ENCODE peak calls at places on chromosomes 13 and 19, in five cellular contexts. One of them, this sample, is unnamed. For H3K4me1, the result is how much of the 10 kb centered on the place peaks cover.

GRCh38 chr13:101691326-101691725 is 238.9 kb downstream of the ITGBL1 start:
- DNase-seq in neural progenitor cell: no peak
- DNase-seq in breast epithelium: no peak
- DNase-seq in PC-3: peak
- DNase-seq in body of pancreas: no peak
- DNase-seq in this sample: no peak

GRCh38 chr19:33472696-33473624 is 48.6 kb downstream of the PEPD start:
- DNase-seq in neural progenitor cell: no peak
- DNase-seq in breast epithelium: no peak
- DNase-seq in PC-3: peak
- DNase-seq in body of pancreas: no peak
- DNase-seq in this sample: no peak

GRCh38 chr13:82115391-82115790 is 1766.9 kb downstream of the SLITRK1 start:
- DNase-seq in neural progenitor cell: no peak
- DNase-seq in breast epithelium: no peak
- DNase-seq in PC-3: no peak
- DNase-seq in body of pancreas: no peak
- DNase-seq in this sample: no peak

GRCh38 chr19:45884682-45885555 is 1.0 kb downstream of the IRF2BP1 start:
- DNase-seq in neural progenitor cell: peak
- DNase-seq in breast epithelium: peak
- DNase-seq in PC-3: no peak
- DNase-seq in body of pancreas: no peak
- DNase-seq in this sample: no peak

GRCh38 chr19:48636859-48637448 is at the start of gene DBP:
- DNase-seq in neural progenitor cell: no peak
- DNase-seq in breast epithelium: peak
- DNase-seq in PC-3: peak
- DNase-seq in body of pancreas: peak
- DNase-seq in this sample: peak

GRCh38 chr13:99949657-99950413 is 21.7 kb downstream of the ZIC5 start:
- DNase-seq in neural progenitor cell: no peak
- DNase-seq in breast epithelium: no peak
- DNase-seq in PC-3: no peak
- DNase-seq in body of pancreas: no peak
- DNase-seq in this sample: no peak

GRCh38 chr13:93977986-93978385 is 501.5 kb downstream of the DCT start:
- DNase-seq in neural progenitor cell: no peak
- DNase-seq in breast epithelium: no peak
- DNase-seq in PC-3: no peak
- DNase-seq in body of pancreas: no peak
- DNase-seq in this sample: no peak

GRCh38 chr19:33467851-33468250 is 53.7 kb downstream of the PEPD start:
- DNase-seq in neural progenitor cell: no peak
- DNase-seq in breast epithelium: no peak
- DNase-seq in PC-3: no peak
- DNase-seq in body of pancreas: no peak
- DNase-seq in this sample: no peak

GRCh38 chr13:99392126-99392805 is 85.1 kb upstream of the GPR183 start:
- DNase-seq in neural progenitor cell: no peak
- DNase-seq in breast epithelium: no peak
- DNase-seq in PC-3: no peak
- DNase-seq in body of pancreas: no peak
- DNase-seq in this sample: no peak

GRCh38 chr13:97921146-97921776 is 32.2 kb upstream of the IPO5 start:
- DNase-seq in neural progenitor cell: no peak
- DNase-seq in breast epithelium: no peak
- DNase-seq in PC-3: no peak
- DNase-seq in body of pancreas: no peak
- DNase-seq in this sample: no peak

GRCh38 chr19:47176071-47176626 is 45.5 kb downstream of the SAE1 start:
- DNase-seq in neural progenitor cell: no peak
- DNase-seq in breast epithelium: no peak
- DNase-seq in PC-3: no peak
- DNase-seq in body of pancreas: no peak
- DNase-seq in this sample: no peak

GRCh38 chr13:100130930-100131511 is 42.1 kb downstream of the PCCA start:
- DNase-seq in neural progenitor cell: no peak
- DNase-seq in breast epithelium: no peak
- DNase-seq in PC-3: no peak
- DNase-seq in body of pancreas: no peak
- DNase-seq in this sample: no peak

GRCh38 chr13:35139591-35139990 is 197.5 kb downstream of the NBEA start:
- DNase-seq in neural progenitor cell: no peak
- DNase-seq in breast epithelium: no peak
- DNase-seq in PC-3: peak
- DNase-seq in body of pancreas: no peak
- DNase-seq in this sample: no peak

GRCh38 chr19:1255186-1256161 is 7.1 kb downstream of the MIDN start:
- DNase-seq in neural progenitor cell: no peak
- DNase-seq in breast epithelium: no peak
- DNase-seq in PC-3: no peak
- DNase-seq in body of pancreas: no peak
- DNase-seq in this sample: no peak
- H3K4me1 ChIP-seq in neural progenitor cell: under half
- H3K4me1 ChIP-seq in breast epithelium: under half
- H3K4me1 ChIP-seq in PC-3: under half
- H3K4me1 ChIP-seq in body of pancreas: half or more
- H3K4me1 ChIP-seq in this sample: half or more

DNA sequence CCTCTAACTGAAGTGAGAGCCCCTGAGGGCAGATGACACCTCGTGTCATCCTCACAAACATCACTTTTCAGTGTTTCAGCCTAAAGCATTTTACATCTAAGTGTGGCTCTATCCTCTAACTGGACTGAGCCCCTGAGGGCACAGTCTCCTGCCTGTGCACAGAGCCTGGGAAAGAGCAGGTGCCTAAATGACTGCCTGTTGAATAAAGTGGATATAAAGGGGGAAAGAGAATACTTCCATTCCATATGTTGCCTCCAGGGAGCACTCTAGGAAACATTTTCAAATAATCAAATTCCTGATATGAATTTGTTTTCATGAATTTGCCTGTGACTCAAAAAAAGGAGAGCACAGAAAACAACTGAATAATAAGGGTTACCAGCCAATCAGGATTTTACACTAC is 32.2 kb downstream of the CNMD start:
- DNase-seq in neural progenitor cell: no peak
- DNase-seq in breast epithelium: no peak
- DNase-seq in PC-3: no peak
- DNase-seq in body of pancreas: no peak
- DNase-seq in this sample: no peak
- TF ChIP-seq CTCF in neural progenitor cell: no peak
- TF ChIP-seq CTCF in breast epithelium: no peak
- TF ChIP-seq CTCF in PC-3: peak
- TF ChIP-seq CTCF in body of pancreas: no peak
- TF ChIP-seq CTCF in this sample: no peak

GRCh38 chr13:39770514-39770913 is 115.1 kb downstream of the COG6 start:
- DNase-seq in neural progenitor cell: no peak
- DNase-seq in breast epithelium: no peak
- DNase-seq in PC-3: no peak
- DNase-seq in body of pancreas: no peak
- DNase-seq in this sample: no peak

GRCh38 chr13:39767791-39768564 is 112.5 kb downstream of the COG6 start:
- DNase-seq in neural progenitor cell: peak
- DNase-seq in breast epithelium: no peak
- DNase-seq in PC-3: no peak
- DNase-seq in body of pancreas: no peak
- DNase-seq in this sample: no peak

GRCh38 chr13:39766464-39767167 is 111.2 kb downstream of the COG6 start:
- DNase-seq in neural progenitor cell: no peak
- DNase-seq in breast epithelium: no peak
- DNase-seq in PC-3: no peak
- DNase-seq in body of pancreas: no peak
- DNase-seq in this sample: no peak

GRCh38 chr13:39768962-39769361 is 113.5 kb downstream of the COG6 start:
- DNase-seq in neural progenitor cell: no peak
- DNase-seq in breast epithelium: no peak
- DNase-seq in PC-3: no peak
- DNase-seq in body of pancreas: no peak
- DNase-seq in this sample: no peak

DNA sequence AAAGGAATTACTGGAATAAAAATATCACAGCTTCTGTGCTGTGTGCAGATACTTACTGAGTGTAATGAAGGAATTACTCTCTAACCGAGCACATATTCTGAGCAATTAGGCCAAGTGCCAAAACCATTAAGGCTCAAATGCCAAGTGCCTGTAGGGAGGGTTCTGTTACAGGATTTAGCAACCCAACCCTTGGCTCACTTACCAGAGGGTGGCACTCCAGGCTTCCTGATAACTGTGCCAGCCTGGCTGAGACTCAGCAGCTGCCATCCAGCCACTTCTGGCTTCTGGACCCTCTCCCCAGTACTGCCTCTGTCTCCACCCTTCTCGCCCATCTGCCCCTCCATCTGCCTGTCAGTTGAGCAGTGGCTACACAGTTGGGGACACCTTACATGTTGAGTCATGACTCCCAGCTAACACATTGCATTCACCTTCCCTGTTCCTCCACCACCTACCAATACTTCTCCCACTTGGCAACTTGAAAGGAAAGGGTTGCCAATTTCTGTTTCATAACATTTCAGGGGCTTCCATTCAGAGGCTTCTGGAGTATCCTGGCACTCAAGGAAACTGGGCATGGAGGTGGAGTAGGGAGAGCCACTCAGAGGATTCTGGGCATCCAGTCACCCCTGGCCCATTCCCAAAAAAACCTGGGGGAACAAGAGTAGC is 110.5 kb downstream of the COG6 start:
- DNase-seq in neural progenitor cell: peak
- DNase-seq in breast epithelium: peak
- DNase-seq in PC-3: peak
- DNase-seq in body of pancreas: peak
- DNase-seq in this sample: peak
- H3K27ac ChIP-seq in neural progenitor cell: no peak
- H3K27ac ChIP-seq in breast epithelium: peak
- H3K27ac ChIP-seq in PC-3: no peak
- H3K27ac ChIP-seq in body of pancreas: no peak
- H3K27ac ChIP-seq in this sample: no peak

GRCh38 chr19:18170714-18171255 is 2.8 kb upstream of the IFI30 start:
- DNase-seq in neural progenitor cell: no peak
- DNase-seq in breast epithelium: no peak
- DNase-seq in PC-3: no peak
- DNase-seq in body of pancreas: peak
- DNase-seq in this sample: peak
- H3K4me1 ChIP-seq in neural progenitor cell: under half
- H3K4me1 ChIP-seq in breast epithelium: under half
- H3K4me1 ChIP-seq in PC-3: under half
- H3K4me1 ChIP-seq in body of pancreas: under half
- H3K4me1 ChIP-seq in this sample: under half

GRCh38 chr19:32342695-32343094 is 2.7 kb upstream of the ZNF507 start:
- DNase-seq in neural progenitor cell: no peak
- DNase-seq in breast epithelium: no peak
- DNase-seq in PC-3: no peak
- DNase-seq in body of pancreas: no peak
- DNase-seq in this sample: no peak

GRCh38 chr19:32343550-32344262 is 1.7 kb upstream of the ZNF507 start:
- DNase-seq in neural progenitor cell: no peak
- DNase-seq in breast epithelium: no peak
- DNase-seq in PC-3: peak
- DNase-seq in body of pancreas: no peak
- DNase-seq in this sample: no peak

GRCh38 chr19:32349724-32350475 is 4.5 kb downstream of the ZNF507 start:
- DNase-seq in neural progenitor cell: no peak
- DNase-seq in breast epithelium: no peak
- DNase-seq in PC-3: peak
- DNase-seq in body of pancreas: no peak
- DNase-seq in this sample: no peak

GRCh38 chr19:32346901-32347300 is 1.5 kb downstream of the ZNF507 start:
- DNase-seq in neural progenitor cell: no peak
- DNase-seq in breast epithelium: no peak
- DNase-seq in PC-3: no peak
- DNase-seq in body of pancreas: no peak
- DNase-seq in this sample: no peak

DNA sequence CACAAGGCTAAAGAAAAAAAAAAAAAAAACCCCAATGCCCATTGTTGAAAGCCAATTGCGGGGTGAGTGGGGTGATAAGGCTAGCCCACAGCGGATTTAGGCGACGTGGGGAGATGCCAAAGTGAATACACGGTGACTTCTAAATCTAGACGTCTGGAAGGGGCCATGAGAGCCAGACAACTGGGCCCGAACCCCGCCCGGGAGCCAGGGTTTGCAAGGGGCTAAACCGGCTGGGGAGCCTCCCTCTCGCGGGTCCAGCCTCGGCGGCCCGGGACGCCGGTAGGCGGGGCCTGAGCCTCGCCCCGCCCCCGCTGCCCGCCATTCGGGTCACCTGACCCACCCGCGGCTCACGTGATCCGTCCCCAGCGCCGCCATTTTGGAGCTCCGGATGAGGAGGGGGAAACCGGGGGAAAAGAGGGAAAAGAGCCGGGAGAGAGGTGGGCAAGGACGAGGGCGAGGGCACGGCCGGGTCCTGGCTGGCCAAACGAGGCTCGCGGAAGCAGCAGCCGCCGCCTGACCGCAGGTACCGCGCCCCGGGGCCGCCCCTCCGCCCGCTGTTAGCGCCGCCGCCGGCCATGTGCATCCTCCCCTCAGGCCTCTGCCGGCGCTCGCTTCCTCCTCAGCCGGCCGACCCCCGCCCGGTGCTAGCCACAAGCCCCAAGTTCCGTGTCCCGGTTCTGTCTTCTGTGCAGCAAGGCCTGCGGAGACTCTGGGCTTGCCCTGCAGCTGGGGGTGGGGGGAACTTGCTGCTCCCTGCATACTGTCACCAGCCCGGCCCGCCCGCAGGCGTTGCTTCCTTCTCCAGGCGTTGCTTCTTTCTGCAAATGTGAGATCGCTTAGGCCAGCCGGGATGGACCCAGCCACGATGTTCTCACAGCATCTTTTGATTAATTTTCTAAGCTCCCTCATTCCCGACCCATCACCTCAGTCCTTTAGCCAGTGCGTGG is at the start of gene ZNF507:
- DNase-seq in neural progenitor cell: peak
- DNase-seq in breast epithelium: peak
- DNase-seq in PC-3: peak
- DNase-seq in body of pancreas: peak
- DNase-seq in this sample: peak
- TF ChIP-seq CTCF in neural progenitor cell: peak
- TF ChIP-seq CTCF in breast epithelium: peak
- TF ChIP-seq CTCF in PC-3: no peak
- TF ChIP-seq CTCF in body of pancreas: no peak
- TF ChIP-seq CTCF in this sample: peak

DNA sequence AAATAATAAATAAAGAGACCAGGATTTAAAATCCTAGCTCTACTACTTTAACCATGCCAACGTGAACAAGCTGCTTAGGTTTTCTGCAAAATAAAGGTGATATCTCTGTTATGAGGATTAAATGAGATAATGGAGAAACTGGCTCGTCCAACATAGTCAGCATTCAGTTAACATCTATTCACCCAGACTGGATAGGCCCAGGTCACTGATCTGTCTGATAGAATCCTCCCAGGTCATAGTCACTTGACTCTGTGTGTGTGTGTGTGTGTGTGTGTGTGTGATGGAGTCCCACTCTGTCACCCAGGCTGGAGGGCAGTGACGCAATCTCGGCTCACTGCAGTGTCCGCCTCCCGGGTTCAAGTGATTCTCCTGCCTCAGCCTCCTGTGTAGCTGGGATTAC is 12.9 kb upstream of the RAB8A start:
- DNase-seq in neural progenitor cell: no peak
- DNase-seq in breast epithelium: no peak
- DNase-seq in PC-3: no peak
- DNase-seq in body of pancreas: no peak
- DNase-seq in this sample: no peak
- H3K27ac ChIP-seq in neural progenitor cell: no peak
- H3K27ac ChIP-seq in breast epithelium: peak
- H3K27ac ChIP-seq in PC-3: no peak
- H3K27ac ChIP-seq in body of pancreas: no peak
- H3K27ac ChIP-seq in this sample: no peak

GRCh38 chr13:30874561-30874960 is 31.5 kb upstream of the MEDAG start:
- DNase-seq in neural progenitor cell: no peak
- DNase-seq in breast epithelium: no peak
- DNase-seq in PC-3: no peak
- DNase-seq in body of pancreas: no peak
- DNase-seq in this sample: no peak
- H3K4me1 ChIP-seq in neural progenitor cell: under half
- H3K4me1 ChIP-seq in breast epithelium: under half
- H3K4me1 ChIP-seq in PC-3: under half
- H3K4me1 ChIP-seq in body of pancreas: under half
- H3K4me1 ChIP-seq in this sample: under half

This sample was measured in left ventricle myocardium inferior.